ENCODE peak calls at places on chromosome 15, in nine cellular contexts. One of them, this sample, is unnamed.

GRCh38 chr15:91841861-91842260 is 11.6 kb upstream of the SLCO3A1 start:
- DNase-seq in RKO: no peak
- DNase-seq in NCI-H146: no peak
- DNase-seq in right lobe of liver: no peak
- DNase-seq in substantia nigra: no peak
- DNase-seq in mucosa of gallbladder: no peak
- DNase-seq in NCI-H345: no peak
- DNase-seq in left lung: no peak
- DNase-seq in stimulated activated naive CD8-positive, alpha-beta T cell treated with anti-CD3 and anti-CD28 coated beads, Interleukin-15, Interleukin-2, amounts not matched to agents 100 U/mL and 50 U/mL, for 24 hours: no peak
- DNase-seq in this sample: no peak

GRCh38 chr15:61480863-61481262 is 251.8 kb upstream of the RORA start:
- DNase-seq in substantia nigra: no peak
- DNase-seq in NCI-H345: no peak
- DNase-seq in left lung: no peak
- DNase-seq in RKO: no peak
- DNase-seq in mucosa of gallbladder: no peak
- DNase-seq in stimulated activated naive CD8-positive, alpha-beta T cell treated with anti-CD3 and anti-CD28 coated beads, Interleukin-15, Interleukin-2, amounts not matched to agents 100 U/mL and 50 U/mL, for 24 hours: no peak
- DNase-seq in right lobe of liver: no peak
- DNase-seq in NCI-H146: peak
- DNase-seq in this sample: no peak

GRCh38 chr15:75104804-75105557 is 81.6 kb downstream of the PPCDC start:
- DNase-seq in stimulated activated naive CD8-positive, alpha-beta T cell treated with anti-CD3 and anti-CD28 coated beads, Interleukin-15, Interleukin-2, amounts not matched to agents 100 U/mL and 50 U/mL, for 24 hours: peak
- DNase-seq in mucosa of gallbladder: peak
- DNase-seq in RKO: peak
- DNase-seq in right lobe of liver: no peak
- DNase-seq in substantia nigra: peak
- DNase-seq in NCI-H345: peak
- DNase-seq in left lung: peak
- DNase-seq in NCI-H146: no peak
- DNase-seq in this sample: peak

GRCh38 chr15:58748040-58748786 is 1.3 kb downstream of the ADAM10 start:
- DNase-seq in substantia nigra: no peak
- DNase-seq in left lung: no peak
- DNase-seq in RKO: peak
- DNase-seq in NCI-H146: no peak
- DNase-seq in right lobe of liver: no peak
- DNase-seq in mucosa of gallbladder: no peak
- DNase-seq in NCI-H345: no peak
- DNase-seq in stimulated activated naive CD8-positive, alpha-beta T cell treated with anti-CD3 and anti-CD28 coated beads, Interleukin-15, Interleukin-2, amounts not matched to agents 100 U/mL and 50 U/mL, for 24 hours: peak
- DNase-seq in this sample: no peak

GRCh38 chr15:31266712-31267111 is 59.9 kb upstream of the KLF13 start:
- DNase-seq in NCI-H146: no peak
- DNase-seq in RKO: no peak
- DNase-seq in substantia nigra: no peak
- DNase-seq in stimulated activated naive CD8-positive, alpha-beta T cell treated with anti-CD3 and anti-CD28 coated beads, Interleukin-15, Interleukin-2, amounts not matched to agents 100 U/mL and 50 U/mL, for 24 hours: no peak
- DNase-seq in right lobe of liver: no peak
- DNase-seq in mucosa of gallbladder: peak
- DNase-seq in NCI-H345: no peak
- DNase-seq in left lung: peak
- DNase-seq in this sample: no peak

GRCh38 chr15:92719024-92719423 is 63.4 kb upstream of the FAM174B start:
- DNase-seq in substantia nigra: no peak
- DNase-seq in stimulated activated naive CD8-positive, alpha-beta T cell treated with anti-CD3 and anti-CD28 coated beads, Interleukin-15, Interleukin-2, amounts not matched to agents 100 U/mL and 50 U/mL, for 24 hours: no peak
- DNase-seq in left lung: no peak
- DNase-seq in mucosa of gallbladder: no peak
- DNase-seq in RKO: no peak
- DNase-seq in NCI-H345: no peak
- DNase-seq in NCI-H146: no peak
- DNase-seq in right lobe of liver: no peak
- DNase-seq in this sample: no peak

GRCh38 chr15:64883997-64884511 is 27.6 kb upstream of the ANKDD1A start:
- DNase-seq in stimulated activated naive CD8-positive, alpha-beta T cell treated with anti-CD3 and anti-CD28 coated beads, Interleukin-15, Interleukin-2, amounts not matched to agents 100 U/mL and 50 U/mL, for 24 hours: peak
- DNase-seq in substantia nigra: peak
- DNase-seq in mucosa of gallbladder: peak
- DNase-seq in NCI-H146: peak
- DNase-seq in RKO: peak
- DNase-seq in right lobe of liver: peak
- DNase-seq in NCI-H345: peak
- DNase-seq in left lung: peak
- DNase-seq in this sample: no peak

GRCh38 chr15:101025896-101026631 is 106.9 kb downstream of the LRRK1 start:
- DNase-seq in mucosa of gallbladder: peak
- DNase-seq in stimulated activated naive CD8-positive, alpha-beta T cell treated with anti-CD3 and anti-CD28 coated beads, Interleukin-15, Interleukin-2, amounts not matched to agents 100 U/mL and 50 U/mL, for 24 hours: no peak
- DNase-seq in left lung: peak
- DNase-seq in right lobe of liver: no peak
- DNase-seq in NCI-H146: no peak
- DNase-seq in substantia nigra: no peak
- DNase-seq in NCI-H345: no peak
- DNase-seq in RKO: no peak
- DNase-seq in this sample: peak

GRCh38 chr15:87689716-87690115 is 566.8 kb downstream of the NTRK3 start:
- DNase-seq in right lobe of liver: no peak
- DNase-seq in NCI-H345: no peak
- DNase-seq in left lung: no peak
- DNase-seq in stimulated activated naive CD8-positive, alpha-beta T cell treated with anti-CD3 and anti-CD28 coated beads, Interleukin-15, Interleukin-2, amounts not matched to agents 100 U/mL and 50 U/mL, for 24 hours: no peak
- DNase-seq in substantia nigra: no peak
- DNase-seq in RKO: no peak
- DNase-seq in NCI-H146: no peak
- DNase-seq in mucosa of gallbladder: no peak
- DNase-seq in this sample: no peak

GRCh38 chr15:69973102-69973714 is 124.5 kb downstream of the TLE3 start:
- DNase-seq in RKO: peak
- DNase-seq in substantia nigra: no peak
- DNase-seq in mucosa of gallbladder: peak
- DNase-seq in stimulated activated naive CD8-positive, alpha-beta T cell treated with anti-CD3 and anti-CD28 coated beads, Interleukin-15, Interleukin-2, amounts not matched to agents 100 U/mL and 50 U/mL, for 24 hours: peak
- DNase-seq in NCI-H146: no peak
- DNase-seq in left lung: no peak
- DNase-seq in right lobe of liver: no peak
- DNase-seq in NCI-H345: no peak
- DNase-seq in this sample: no peak

GRCh38 chr15:88529021-88529630 is 17.4 kb downstream of the DET1 start:
- DNase-seq in NCI-H345: no peak
- DNase-seq in NCI-H146: no peak
- DNase-seq in stimulated activated naive CD8-positive, alpha-beta T cell treated with anti-CD3 and anti-CD28 coated beads, Interleukin-15, Interleukin-2, amounts not matched to agents 100 U/mL and 50 U/mL, for 24 hours: no peak
- DNase-seq in RKO: no peak
- DNase-seq in mucosa of gallbladder: no peak
- DNase-seq in substantia nigra: no peak
- DNase-seq in left lung: no peak
- DNase-seq in right lobe of liver: no peak
- DNase-seq in this sample: no peak

GRCh38 chr15:44726568-44727461 is 9.5 kb upstream of the TRIM69 start:
- DNase-seq in left lung: peak
- DNase-seq in NCI-H146: no peak
- DNase-seq in NCI-H345: no peak
- DNase-seq in RKO: peak
- DNase-seq in mucosa of gallbladder: peak
- DNase-seq in right lobe of liver: no peak
- DNase-seq in substantia nigra: no peak
- DNase-seq in stimulated activated naive CD8-positive, alpha-beta T cell treated with anti-CD3 and anti-CD28 coated beads, Interleukin-15, Interleukin-2, amounts not matched to agents 100 U/mL and 50 U/mL, for 24 hours: peak
- DNase-seq in this sample: no peak

GRCh38 chr15:77541421-77542181 is 91.1 kb downstream of the LINGO1 start:
- DNase-seq in stimulated activated naive CD8-positive, alpha-beta T cell treated with anti-CD3 and anti-CD28 coated beads, Interleukin-15, Interleukin-2, amounts not matched to agents 100 U/mL and 50 U/mL, for 24 hours: no peak
- DNase-seq in right lobe of liver: no peak
- DNase-seq in NCI-H345: no peak
- DNase-seq in NCI-H146: no peak
- DNase-seq in substantia nigra: peak
- DNase-seq in left lung: peak
- DNase-seq in mucosa of gallbladder: no peak
- DNase-seq in RKO: no peak
- DNase-seq in this sample: no peak

GRCh38 chr15:31327674-31328424 is 1.2 kb downstream of the KLF13 start:
- DNase-seq in substantia nigra: peak
- DNase-seq in NCI-H345: peak
- DNase-seq in stimulated activated naive CD8-positive, alpha-beta T cell treated with anti-CD3 and anti-CD28 coated beads, Interleukin-15, Interleukin-2, amounts not matched to agents 100 U/mL and 50 U/mL, for 24 hours: peak
- DNase-seq in RKO: peak
- DNase-seq in NCI-H146: peak
- DNase-seq in right lobe of liver: peak
- DNase-seq in mucosa of gallbladder: peak
- DNase-seq in left lung: peak
- DNase-seq in this sample: peak

GRCh38 chr15:70956196-70956595 is 63.6 kb downstream of the LRRC49 start:
- DNase-seq in right lobe of liver: no peak
- DNase-seq in stimulated activated naive CD8-positive, alpha-beta T cell treated with anti-CD3 and anti-CD28 coated beads, Interleukin-15, Interleukin-2, amounts not matched to agents 100 U/mL and 50 U/mL, for 24 hours: no peak
- DNase-seq in mucosa of gallbladder: no peak
- DNase-seq in substantia nigra: no peak
- DNase-seq in NCI-H345: no peak
- DNase-seq in NCI-H146: no peak
- DNase-seq in left lung: no peak
- DNase-seq in RKO: no peak
- DNase-seq in this sample: no peak

GRCh38 chr15:101509279-101509678 is 19.8 kb upstream of the PCSK6 start:
- DNase-seq in left lung: no peak
- DNase-seq in RKO: no peak
- DNase-seq in substantia nigra: no peak
- DNase-seq in NCI-H146: no peak
- DNase-seq in mucosa of gallbladder: no peak
- DNase-seq in stimulated activated naive CD8-positive, alpha-beta T cell treated with anti-CD3 and anti-CD28 coated beads, Interleukin-15, Interleukin-2, amounts not matched to agents 100 U/mL and 50 U/mL, for 24 hours: no peak
- DNase-seq in NCI-H345: no peak
- DNase-seq in right lobe of liver: no peak
- DNase-seq in this sample: no peak

GRCh38 chr15:41936649-41937567 is 35.4 kb downstream of the EHD4 start:
- DNase-seq in mucosa of gallbladder: peak
- DNase-seq in RKO: no peak
- DNase-seq in NCI-H146: no peak
- DNase-seq in substantia nigra: peak
- DNase-seq in right lobe of liver: no peak
- DNase-seq in stimulated activated naive CD8-positive, alpha-beta T cell treated with anti-CD3 and anti-CD28 coated beads, Interleukin-15, Interleukin-2, amounts not matched to agents 100 U/mL and 50 U/mL, for 24 hours: peak
- DNase-seq in NCI-H345: no peak
- DNase-seq in left lung: no peak
- DNase-seq in this sample: no peak

This sample was measured in left lobe of liver.